ENCODE peak calls at places on chromosomes 6 and 20, in four cellular contexts. S is GM12878, J is testis, N is K562. U is an unnamed sample.

GRCh38 chr20:50213531-50214106 is 23.0 kb downstream of the CEBPB start:
- DNase-seq in N (no peak), S (no peak), J (no peak), U (no peak)

GRCh38 chr20:35663813-35664543 is 722 bp downstream of the CPNE1 start:
- DNase-seq in J (peak), S (no peak), N (peak), U (peak)

GRCh38 chr6:42165016-42165415 is 8.1 kb upstream of the GUCA1A start:
- DNase-seq in N (no peak), S (no peak), J (no peak), U (no peak)

GRCh38 chr6:138038148-138038870 is 68.9 kb downstream of the PERP start:
- DNase-seq in N (no peak), J (no peak), S (peak), U (no peak)

GRCh38 chr6:135496805-135497411 is 632 bp downstream of the AHI1 start:
- DNase-seq in S (no peak), J (no peak), N (no peak), U (no peak)

GRCh38 chr6:79467716-79468115 is 69.5 kb downstream of the LCA5 start:
- DNase-seq in N (no peak), S (no peak), J (no peak), U (no peak)

GRCh38 chr6:47034919-47035318 is 7.2 kb downstream of the ADGRF1 start:
- DNase-seq in N (no peak), J (no peak), S (no peak), U (no peak)

GRCh38 chr6:137903933-137904821 is 37.1 kb downstream of the TNFAIP3 start:
- DNase-seq in J (no peak), S (no peak), N (peak), U (no peak)

GRCh38 chr6:121382467-121383121 is 48.3 kb upstream of the TBC1D32 start:
- DNase-seq in J (no peak), N (no peak), S (no peak), U (no peak)

GRCh38 chr6:98944598-98945011 is 3.1 kb downstream of the FBXL4 start:
- DNase-seq in N (no peak), S (no peak), J (peak), U (no peak)

GRCh38 chr6:45724511-45724910 is 291.1 kb downstream of the CLIC5 start:
- DNase-seq in S (no peak), N (no peak), J (peak), U (peak)

GRCh38 chr20:45404438-45404837 is 3.7 kb upstream of the DBNDD2 start:
- DNase-seq in S (no peak), N (no peak), J (no peak), U (no peak)

GRCh38 chr20:45405566-45406259 is 2.4 kb upstream of the DBNDD2 start:
- DNase-seq in S (no peak), N (peak), J (no peak), U (no peak)

GRCh38 chr20:45407067-45407745 is 883 bp upstream of the DBNDD2 start:
- DNase-seq in S (no peak), N (peak), J (peak), U (peak)

GRCh38 chr20:45407783-45408645 is at the start of gene DBNDD2:
- DNase-seq in N (no peak), S (no peak), J (no peak), U (no peak)

DNA sequence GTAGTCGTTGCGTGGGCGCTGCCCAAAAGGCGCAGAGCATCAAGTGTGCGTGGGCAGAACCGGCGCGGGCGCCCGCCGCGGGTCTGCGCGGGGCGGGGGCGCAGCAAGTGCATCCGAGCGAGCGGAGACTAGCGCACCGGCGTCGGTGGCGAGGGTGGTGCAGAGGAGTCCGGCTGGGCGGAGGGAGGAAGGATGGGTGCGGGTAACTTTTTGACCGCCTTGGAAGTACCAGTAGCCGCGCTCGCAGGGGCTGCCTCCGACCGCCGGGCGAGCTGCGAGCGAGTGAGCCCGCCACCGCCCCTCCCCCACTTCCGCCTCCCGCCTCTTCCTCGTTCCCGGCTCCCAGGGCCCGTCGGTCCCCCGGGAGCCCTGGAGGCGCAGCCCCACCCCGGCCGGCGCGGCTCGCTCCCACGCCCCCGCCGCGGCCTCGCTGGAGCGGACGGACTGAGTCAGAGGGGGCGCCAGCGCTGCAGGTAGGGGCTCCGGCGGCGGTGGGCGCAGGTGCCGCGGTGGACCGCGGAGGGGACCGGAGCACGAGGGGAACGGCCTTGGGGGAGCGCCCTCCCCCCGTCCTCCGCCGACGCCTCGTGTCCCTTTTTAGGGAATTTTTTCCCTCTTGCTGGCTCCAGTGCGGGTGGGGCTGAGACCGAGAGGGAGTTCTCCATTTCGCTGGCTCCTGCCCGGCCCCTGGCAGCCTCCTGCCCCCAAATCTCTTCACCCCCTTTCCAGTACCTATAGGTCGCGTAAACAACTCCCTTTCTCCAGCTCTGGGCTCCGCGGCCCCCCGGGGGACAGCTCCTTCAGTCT is 1.6 kb upstream of the DBNDD2 start:
- DNase-seq in J (peak), S (no peak), N (peak), U (peak)
- TF ChIP-seq POLR2A in J (no peak), S (no peak), N (peak), U (peak)

GRCh38 chr20:45796336-45797070 is 4.7 kb downstream of the DNTTIP1 start:
- DNase-seq in J (no peak), S (no peak), N (no peak), U (no peak)
- TF ChIP-seq POLR2A in J (no peak), S (no peak), N (no peak), U (no peak)

GRCh38 chr6:15304337-15305078 is 58.6 kb downstream of the JARID2 start:
- DNase-seq in S (no peak), N (no peak), J (no peak), U (no peak)

GRCh38 chr6:15303920-15304291 is 58.0 kb downstream of the JARID2 start:
- DNase-seq in N (no peak), J (no peak), S (no peak), U (no peak)

GRCh38 chr6:15305909-15306308 is 60.0 kb downstream of the JARID2 start:
- DNase-seq in S (no peak), N (no peak), J (no peak), U (no peak)

GRCh38 chr6:15303162-15303919 is 57.5 kb downstream of the JARID2 start:
- DNase-seq in J (no peak), N (no peak), S (no peak), U (no peak)

GRCh38 chr6:15305496-15305895 is 59.6 kb downstream of the JARID2 start:
- DNase-seq in J (no peak), S (no peak), N (no peak), U (no peak)
- TF ChIP-seq POLR2A in J (no peak), S (no peak), N (no peak), U (no peak)

DNA sequence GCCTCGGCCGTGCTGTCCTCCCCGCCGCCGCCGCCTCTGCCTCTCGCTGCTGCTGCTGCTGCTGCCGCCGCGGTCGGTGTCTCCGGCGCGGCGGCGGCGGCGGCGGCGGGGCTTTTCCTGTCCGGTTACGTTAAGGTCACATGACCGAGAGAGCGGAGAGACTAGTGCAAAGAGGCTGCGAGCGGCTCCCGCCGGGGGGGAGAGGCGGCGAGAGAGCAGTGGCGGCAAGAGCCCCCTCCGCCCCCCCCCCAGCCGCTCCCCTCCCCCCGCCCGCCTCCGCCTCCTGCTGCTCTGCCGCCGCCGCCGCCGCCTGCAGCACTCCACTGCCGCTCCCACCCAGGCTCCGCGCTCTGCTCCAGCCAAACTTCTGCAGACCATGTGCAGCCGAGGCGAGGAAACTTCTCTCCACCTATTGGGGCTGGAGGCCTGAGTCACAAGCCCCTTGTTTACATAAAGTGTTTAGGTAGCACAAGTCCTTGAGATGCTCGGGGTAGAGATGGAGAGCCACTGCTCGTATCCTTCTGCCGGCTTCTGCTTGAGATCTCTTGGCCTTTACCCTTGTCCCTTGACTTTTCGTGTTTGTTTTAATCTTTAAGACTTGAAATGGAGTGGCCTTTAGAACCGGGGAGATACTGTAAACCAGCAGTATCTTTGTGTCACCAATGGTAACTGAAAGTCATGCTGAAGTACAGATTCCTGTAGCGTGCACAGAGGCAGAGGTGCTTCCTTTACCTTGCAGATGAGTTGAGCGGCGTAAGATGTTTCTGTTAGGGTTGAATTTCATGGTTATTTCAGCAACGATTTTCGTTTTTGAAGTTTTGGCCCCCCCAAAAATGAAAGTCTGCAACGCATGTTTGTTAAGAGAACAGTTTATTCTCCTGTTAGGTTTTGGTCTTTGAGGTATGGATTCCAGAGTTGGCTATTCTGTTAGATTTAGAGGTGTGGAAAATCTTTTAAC is at the start of gene ZBTB2:
- DNase-seq in N (peak), S (no peak), J (peak), U (peak)
- TF ChIP-seq POLR2A in N (no peak), S (peak), J (no peak), U (peak)

GRCh38 chr6:31400467-31401289 is 2.7 kb upstream of the MICA start:
- DNase-seq in N (peak), J (peak), S (no peak), U (peak)
- TF ChIP-seq POLR2A in N (peak), J (no peak), S (peak), U (peak)

DNA sequence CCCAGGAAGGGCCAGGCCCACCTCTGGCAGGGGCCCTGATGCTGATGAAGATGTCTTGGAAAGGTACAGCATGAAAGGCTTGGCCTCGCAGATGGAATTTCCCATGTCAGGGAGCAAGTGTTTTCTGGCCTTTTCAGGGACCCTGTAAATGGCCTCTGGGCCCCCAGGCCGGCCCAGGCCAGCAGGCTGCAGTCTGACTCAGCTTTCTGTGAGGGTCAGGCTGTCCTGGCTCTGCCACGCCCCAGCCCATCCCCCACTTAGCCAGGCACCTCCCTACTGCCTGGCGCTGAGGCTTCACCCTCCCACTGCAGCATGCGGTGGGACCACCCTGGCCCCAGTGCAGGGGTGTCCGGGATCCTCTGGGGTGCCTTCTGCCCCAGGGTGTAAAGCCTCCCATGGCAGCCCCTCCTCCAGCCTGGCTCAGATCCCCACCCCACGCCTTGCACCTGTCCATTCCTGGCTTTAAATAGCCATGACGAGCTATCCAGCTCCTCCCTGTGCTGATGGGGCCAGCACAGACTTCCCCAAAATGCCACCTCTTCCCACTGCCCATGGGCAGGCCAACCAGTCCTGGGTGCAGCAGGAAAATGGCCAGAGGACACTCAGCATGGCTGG is 35.6 kb upstream of the GATA5 start:
- DNase-seq in J (no peak), S (no peak), N (peak), U (no peak)
- TF ChIP-seq POLR2A in J (no peak), S (no peak), N (no peak), U (no peak)

DNA sequence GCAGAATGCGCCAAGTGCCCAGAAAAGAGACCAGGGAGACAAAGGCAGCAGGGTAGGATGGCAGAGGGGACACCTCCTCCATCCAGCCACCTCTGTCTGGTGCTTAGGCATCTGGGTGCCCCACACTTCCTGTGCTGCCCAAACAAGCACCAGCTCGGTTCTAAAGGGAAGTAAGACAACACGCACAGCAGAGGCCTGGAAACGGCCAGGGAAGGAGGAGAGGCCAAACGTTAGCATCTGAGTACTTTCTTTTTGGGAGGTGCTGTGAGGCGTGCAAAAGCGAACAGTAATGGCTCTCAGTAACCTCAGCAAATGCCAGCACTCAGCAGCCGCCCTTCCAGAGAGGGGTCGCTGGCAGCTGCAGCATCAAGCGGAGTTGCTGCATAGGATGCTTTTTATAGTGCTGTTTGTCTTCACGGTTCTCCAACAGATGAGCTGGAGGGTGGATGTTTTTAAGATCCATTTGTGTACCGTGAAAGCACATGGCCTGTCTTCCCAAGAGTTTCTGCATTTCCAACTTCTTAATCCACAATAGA is 124.5 kb downstream of the LY86 start:
- DNase-seq in S (no peak), N (no peak), J (no peak), U (no peak)
- TF ChIP-seq POLR2A in S (no peak), N (no peak), J (no peak), U (no peak)

DNA sequence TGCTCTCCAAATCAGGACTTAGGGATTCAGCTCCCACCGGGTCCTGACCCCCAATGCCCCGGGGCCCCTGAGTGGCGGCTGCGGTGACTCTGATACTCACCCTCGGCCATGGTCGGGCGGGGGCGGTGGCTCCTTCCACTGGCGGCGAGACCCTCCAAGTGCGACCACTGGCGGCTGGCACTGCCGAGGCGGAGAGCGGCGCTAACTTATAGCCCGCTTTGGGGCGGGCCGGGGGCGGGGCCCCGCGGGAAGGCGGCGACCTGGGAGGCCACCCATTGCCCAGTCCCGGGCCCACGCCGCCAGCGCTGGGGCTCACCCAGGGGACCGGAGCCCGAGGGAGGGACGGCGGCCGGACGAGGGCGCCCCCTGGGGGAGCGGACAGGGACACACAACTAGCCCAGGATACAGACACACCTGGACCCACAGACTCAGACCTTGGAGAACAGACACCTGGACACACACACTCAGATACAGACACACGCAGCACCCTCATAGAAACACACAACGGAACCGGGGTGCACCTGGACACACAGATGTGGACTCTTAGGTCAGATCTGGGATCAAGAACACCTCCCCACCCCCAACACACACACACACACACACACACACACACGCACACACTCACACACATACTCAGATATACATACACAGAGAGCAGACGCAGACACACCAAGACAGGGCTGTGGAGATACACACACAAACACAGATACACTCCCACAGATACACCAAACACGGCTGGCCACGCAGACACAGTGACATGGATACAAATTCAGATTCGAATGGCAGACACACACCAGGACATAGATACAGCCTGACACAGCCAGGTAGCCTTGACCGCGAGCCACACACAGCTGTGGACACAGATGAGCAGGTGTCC is at the start of gene TGM2:
- DNase-seq in J (peak), N (peak), S (peak), U (peak)
- TF ChIP-seq POLR2A in J (no peak), N (no peak), S (no peak), U (no peak)

DNA sequence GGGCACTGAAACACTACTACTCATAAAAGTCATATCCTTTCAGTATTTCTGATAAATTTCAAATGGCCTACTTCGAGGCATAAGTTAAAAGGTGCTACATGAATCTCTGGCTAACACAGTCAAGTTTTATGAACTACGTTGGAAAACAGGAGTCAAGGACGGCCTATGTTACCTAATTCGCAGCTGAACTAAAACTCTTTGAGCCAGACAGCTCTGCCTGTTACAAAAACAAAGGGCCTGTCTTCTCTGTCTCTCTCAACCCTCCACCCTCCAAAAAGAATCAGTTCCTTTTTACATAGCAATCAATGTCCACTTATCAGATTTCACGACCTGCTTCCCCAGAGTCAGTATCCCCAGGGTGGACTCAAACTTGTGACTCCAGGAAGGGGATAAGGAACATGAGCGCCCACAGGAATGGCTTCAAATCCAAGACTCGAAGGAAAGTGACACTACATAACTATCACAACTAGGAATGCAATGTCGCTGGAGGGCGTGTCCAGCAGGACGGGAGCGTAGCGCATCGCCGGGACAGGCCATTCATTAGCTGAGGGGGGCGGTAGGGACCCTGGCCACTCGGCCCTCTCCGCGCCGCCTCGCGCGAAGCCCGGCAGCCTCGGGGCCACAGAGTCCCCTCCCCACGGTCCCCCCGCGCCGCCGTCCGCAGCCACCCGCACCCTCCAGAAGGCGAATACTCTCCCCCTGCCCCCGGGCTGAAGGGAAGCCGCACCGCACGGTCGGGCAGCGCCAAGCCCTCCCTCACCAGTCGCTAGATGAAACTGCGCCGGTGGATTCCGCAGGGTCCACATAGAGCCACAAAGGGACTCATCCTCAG is 526 bp downstream of the IBTK start:
- DNase-seq in J (peak), N (peak), S (no peak), U (no peak)
- TF ChIP-seq POLR2A in J (no peak), N (no peak), S (no peak), U (no peak)

U was measured in ovary.